ENCODE peak calls at places on chromosomes 4 and X, in eight cellular contexts. I, V, X, O, D, C, F and Q are unnamed samples.

GRCh38 chrX:135530097-135530496 is 9.6 kb downstream of the INTS6L start:
- DNase-seq in I (no peak), V (no peak), X (no peak), O (no peak), D (no peak), C (no peak), F (no peak), Q (no peak)

GRCh38 chr4:186839122-186840037 is 115.7 kb upstream of the FAT1 start:
- DNase-seq in I (no peak), V (no peak), X (peak), O (no peak), D (no peak), C (peak), F (no peak), Q (peak)

GRCh38 chrX:118239471-118239870 is 106.4 kb upstream of the WDR44 start:
- DNase-seq in I (no peak), V (no peak), X (no peak), O (no peak), D (no peak), C (no peak), F (no peak), Q (no peak)

GRCh38 chrX:107849747-107850478 is 24.2 kb downstream of the MID2 start:
- DNase-seq in I (no peak), V (no peak), X (peak), O (no peak), D (no peak), C (no peak), F (no peak), Q (no peak)

GRCh38 chr4:76584235-76585152 is 149.5 kb downstream of the SHROOM3 start:
- DNase-seq in I (no peak), V (no peak), X (no peak), O (no peak), D (no peak), C (no peak), F (no peak), Q (no peak)

GRCh38 chr4:130172156-130172555 is 1076.2 kb downstream of the C4orf33 start:
- DNase-seq in I (no peak), V (no peak), X (peak), O (no peak), D (no peak), C (no peak), F (no peak), Q (no peak)

GRCh38 chrX:44675364-44676024 is 132.8 kb upstream of the FUNDC1 start:
- DNase-seq in I (no peak), V (no peak), X (peak), O (peak), D (no peak), C (peak), F (no peak), Q (peak)

GRCh38 chr4:16608123-16608522 is 290.3 kb downstream of the LDB2 start:
- DNase-seq in I (no peak), V (no peak), X (no peak), O (no peak), D (no peak), C (no peak), F (no peak), Q (no peak)

GRCh38 chr4:53716011-53716410 is 124.7 kb upstream of the LNX1 start:
- DNase-seq in I (no peak), V (no peak), X (no peak), O (peak), D (no peak), C (no peak), F (no peak), Q (no peak)

GRCh38 chr4:158461336-158461735 is 60.3 kb upstream of the RXFP1 start:
- DNase-seq in I (no peak), V (no peak), X (peak), O (no peak), D (no peak), C (no peak), F (no peak), Q (no peak)

GRCh38 chr4:42399393-42399792 is 2.1 kb downstream of the SHISA3 start:
- DNase-seq in I (no peak), V (no peak), X (no peak), O (no peak), D (no peak), C (no peak), F (peak), Q (no peak)
- H3K4me3 ChIP-seq in I (no peak), V (no peak), X (no peak), O (peak), D (no peak), C (peak), F (peak), Q (peak)

GRCh38 chr4:119679251-119679650 is 50.6 kb upstream of the PDE5A start:
- DNase-seq in I (no peak), V (no peak), X (no peak), O (no peak), D (no peak), C (no peak), F (no peak), Q (no peak)
- H3K4me3 ChIP-seq in I (no peak), V (no peak), X (no peak), O (no peak), D (no peak), C (no peak), F (no peak), Q (no peak)

DNA sequence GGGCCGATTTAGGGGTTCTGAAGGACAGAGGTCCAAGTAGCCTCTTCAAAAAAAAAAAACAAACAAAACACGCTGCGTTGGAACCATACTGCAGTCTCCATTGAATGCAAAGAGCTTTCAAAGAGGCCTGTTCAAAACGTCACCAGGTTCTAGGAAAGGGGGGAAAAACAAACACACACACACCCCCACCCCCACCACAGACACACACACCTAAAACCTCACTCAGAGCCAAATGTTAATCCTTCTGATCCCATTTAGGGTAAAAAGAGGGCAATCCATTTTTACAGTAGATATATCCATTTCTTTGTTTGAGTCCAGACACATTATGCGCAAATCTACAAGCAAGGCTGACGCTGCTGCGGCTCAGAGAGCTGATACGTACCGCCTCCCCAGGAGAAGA is 1.4 kb downstream of the NKRF start:
- DNase-seq in I (no peak), V (no peak), X (peak), O (no peak), D (no peak), C (no peak), F (peak), Q (no peak)
- H3K4me3 ChIP-seq in I (peak), V (peak), X (peak), O (peak), D (peak), C (peak), F (peak), Q (peak)

GRCh38 chr4:8163436-8164193 is 5.0 kb upstream of the ABLIM2 start:
- DNase-seq in I (no peak), V (no peak), X (no peak), O (no peak), D (no peak), C (no peak), F (no peak), Q (no peak)

GRCh38 chr4:8164194-8164565 is 5.6 kb upstream of the ABLIM2 start:
- DNase-seq in I (no peak), V (no peak), X (peak), O (no peak), D (no peak), C (peak), F (no peak), Q (no peak)

GRCh38 chr4:8163026-8163425 is 4.4 kb upstream of the ABLIM2 start:
- DNase-seq in I (no peak), V (no peak), X (no peak), O (no peak), D (no peak), C (peak), F (no peak), Q (no peak)

GRCh38 chr4:8165374-8165896 is 6.8 kb upstream of the ABLIM2 start:
- DNase-seq in I (no peak), V (no peak), X (no peak), O (no peak), D (no peak), C (peak), F (no peak), Q (no peak)

GRCh38 chr4:8164687-8165086 is 6.1 kb upstream of the ABLIM2 start:
- DNase-seq in I (no peak), V (no peak), X (no peak), O (no peak), D (no peak), C (no peak), F (no peak), Q (no peak)
- H3K4me3 ChIP-seq in I (no peak), V (no peak), X (no peak), O (no peak), D (no peak), C (no peak), F (no peak), Q (no peak)

GRCh38 chr4:555566-556275 is 20.4 kb downstream of the TMEM271 start:
- DNase-seq in I (no peak), V (no peak), X (peak), O (no peak), D (no peak), C (no peak), F (no peak), Q (no peak)
- H3K4me3 ChIP-seq in I (no peak), V (no peak), X (no peak), O (no peak), D (no peak), C (no peak), F (no peak), Q (no peak)